ENCODE peak calls at places on chromosome 14, in four cellular contexts. A is PC-9, M is prostate gland, E is adrenal gland. Q is an unnamed sample.

GRCh38 chr14:101891471-101891870 is 72.9 kb upstream of the DYNC1H1 start:
- DNase-seq in A (no peak), M (no peak), E (no peak), Q (no peak)

GRCh38 chr14:76961631-76962302 is 66.7 kb downstream of the IRF2BPL start:
- DNase-seq in A (peak; percentile 100), M (peak; percentile 66), E (peak; percentile 84), Q (peak; percentile 85)

GRCh38 chr14:76922599-76922998 is 96.4 kb downstream of the LRRC74A start:
- DNase-seq in A (no peak), M (no peak), E (no peak), Q (no peak)

GRCh38 chr14:94373708-94374107 is 14.7 kb downstream of the SERPINA1 start:
- DNase-seq in A (no peak), M (no peak), E (no peak), Q (no peak)

GRCh38 chr14:56709201-56709600 is 101.1 kb downstream of the OTX2 start:
- DNase-seq in A (no peak), M (no peak), E (no peak), Q (no peak)

GRCh38 chr14:77130386-77130785 is 11.2 kb downstream of the ZDHHC22 start:
- DNase-seq in A (no peak), M (no peak), E (no peak), Q (no peak)

GRCh38 chr14:70888681-70889175 is 18.5 kb upstream of the PCNX1 start:
- DNase-seq in A (no peak), M (no peak), E (no peak), Q (no peak)

GRCh38 chr14:70648374-70648773 is 6.7 kb downstream of the TTC9 start:
- DNase-seq in A (no peak), M (no peak), E (no peak), Q (no peak)

GRCh38 chr14:59679872-59680271 is 103.3 kb upstream of the CCDC175 start:
- DNase-seq in A (no peak), M (no peak), E (no peak), Q (no peak)

GRCh38 chr14:34175574-34175973 is 224.7 kb upstream of the EGLN3 start:
- DNase-seq in A (no peak), M (no peak), E (no peak), Q (no peak)

GRCh38 chr14:52951730-52952481 is 1.1 kb upstream of the FERMT2 start:
- DNase-seq in A (peak; percentile 51), M (peak; percentile 53), E (peak; percentile 62), Q (no peak)

GRCh38 chr14:27845241-27845850 is 921.2 kb upstream of the FOXG1 start:
- DNase-seq in A (no peak), M (no peak), E (no peak), Q (no peak)

GRCh38 chr14:69580009-69580577 is 5.4 kb upstream of the CCDC177 start:
- DNase-seq in A (peak; percentile 44), M (no peak), E (peak; percentile 72), Q (no peak)

GRCh38 chr14:103188691-103189480 is 65.6 kb downstream of the TNFAIP2 start:
- DNase-seq in A (peak; percentile 40), M (no peak), E (no peak), Q (peak; percentile 36)

GRCh38 chr14:44353805-44354204 is 153.3 kb downstream of the FSCB start:
- DNase-seq in A (no peak), M (no peak), E (no peak), Q (no peak)

GRCh38 chr14:106564058-106564643 is 1037.8 kb downstream of the TMEM121 start:
- DNase-seq in A (peak; percentile 17), M (no peak), E (no peak), Q (no peak)

GRCh38 chr14:36690301-36691020 is 28.8 kb downstream of the PAX9 start:
- DNase-seq in A (peak; percentile 16), M (no peak), E (no peak), Q (no peak)

GRCh38 chr14:61476737-61477410 is 155.5 kb downstream of the PRKCH start:
- DNase-seq in A (no peak), M (no peak), E (peak; percentile 71), Q (no peak)

GRCh38 chr14:98926151-98926550 is 345.8 kb downstream of the BCL11B start:
- DNase-seq in A (no peak), M (no peak), E (no peak), Q (no peak)

DNA sequence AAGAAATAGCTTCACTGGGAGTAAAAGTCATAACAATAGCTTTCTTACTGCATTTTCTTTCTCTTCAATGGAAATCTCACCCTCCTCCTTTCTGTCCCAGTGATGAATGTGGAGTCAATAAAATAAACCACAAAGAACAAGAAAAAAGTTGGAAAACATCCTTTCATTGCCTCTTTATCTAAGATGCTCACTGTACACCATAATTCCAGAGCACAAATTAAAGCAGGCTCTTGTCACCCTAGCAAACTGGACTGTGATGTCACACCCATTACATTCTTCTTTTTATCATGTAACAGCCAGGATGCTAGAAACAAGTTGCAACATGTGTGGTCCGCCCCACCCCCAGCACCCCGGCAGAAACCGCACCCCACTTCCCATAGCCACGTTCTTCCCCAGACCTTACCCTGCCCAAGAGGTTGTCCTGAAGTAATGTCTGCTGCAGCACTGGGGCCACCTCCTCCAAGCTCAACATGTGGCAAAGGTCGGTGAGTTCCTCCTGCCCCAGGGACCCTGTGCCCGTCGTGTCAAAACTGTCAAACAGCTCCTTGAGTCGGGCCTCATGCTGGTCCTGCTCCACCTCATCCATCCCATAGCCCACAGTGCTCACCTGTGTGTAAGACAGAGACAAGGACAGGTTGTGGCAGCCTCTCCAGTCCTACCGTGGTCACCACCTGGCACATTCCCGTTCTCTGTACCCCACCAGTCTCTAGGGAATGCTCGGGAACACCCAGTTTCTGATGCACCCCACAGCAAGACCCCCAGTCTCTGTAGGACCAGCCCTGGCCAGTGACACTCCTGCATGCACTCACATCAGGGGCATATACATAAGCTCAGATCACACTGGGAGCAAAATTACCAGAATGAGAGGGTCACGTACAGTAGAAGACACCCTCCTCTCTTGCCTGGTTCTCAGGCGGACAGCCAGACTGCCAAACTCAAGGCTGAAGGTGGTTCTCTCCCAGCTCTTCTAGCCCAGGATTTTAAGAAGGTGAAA is 9.2 kb downstream of the NIN start:
- DNase-seq in A (no peak), M (no peak), E (no peak), Q (peak; percentile 28)
- H3K27ac ChIP-seq in A (no peak overlapping the region), M (no peak overlapping the region), E (no peak overlapping the region), Q (no peak overlapping the region)

GRCh38 chr14:74610866-74611671 is 968 bp downstream of the LTBP2 start:
- DNase-seq in A (no peak), M (no peak), E (no peak), Q (no peak)

GRCh38 chr14:74611672-74612345 is at the start of gene LTBP2:
- DNase-seq in A (peak; percentile 58), M (no peak), E (no peak), Q (no peak)

GRCh38 chr14:74613211-74613914 is 1.3 kb upstream of the LTBP2 start:
- DNase-seq in A (no peak), M (no peak), E (no peak), Q (no peak)

GRCh38 chr14:74610199-74610865 is 1.7 kb downstream of the LTBP2 start:
- DNase-seq in A (no peak), M (no peak), E (no peak), Q (no peak)

GRCh38 chr14:74612346-74613021 is 447 bp upstream of the LTBP2 start:
- DNase-seq in A (peak; percentile 99), M (peak; percentile 65), E (peak; percentile 78), Q (peak; percentile 85)
- TF ChIP-seq CTCF in A (peak; percentile 72), M (peak; percentile 43), E (peak; percentile 56), Q (peak; percentile 74)

DNA sequence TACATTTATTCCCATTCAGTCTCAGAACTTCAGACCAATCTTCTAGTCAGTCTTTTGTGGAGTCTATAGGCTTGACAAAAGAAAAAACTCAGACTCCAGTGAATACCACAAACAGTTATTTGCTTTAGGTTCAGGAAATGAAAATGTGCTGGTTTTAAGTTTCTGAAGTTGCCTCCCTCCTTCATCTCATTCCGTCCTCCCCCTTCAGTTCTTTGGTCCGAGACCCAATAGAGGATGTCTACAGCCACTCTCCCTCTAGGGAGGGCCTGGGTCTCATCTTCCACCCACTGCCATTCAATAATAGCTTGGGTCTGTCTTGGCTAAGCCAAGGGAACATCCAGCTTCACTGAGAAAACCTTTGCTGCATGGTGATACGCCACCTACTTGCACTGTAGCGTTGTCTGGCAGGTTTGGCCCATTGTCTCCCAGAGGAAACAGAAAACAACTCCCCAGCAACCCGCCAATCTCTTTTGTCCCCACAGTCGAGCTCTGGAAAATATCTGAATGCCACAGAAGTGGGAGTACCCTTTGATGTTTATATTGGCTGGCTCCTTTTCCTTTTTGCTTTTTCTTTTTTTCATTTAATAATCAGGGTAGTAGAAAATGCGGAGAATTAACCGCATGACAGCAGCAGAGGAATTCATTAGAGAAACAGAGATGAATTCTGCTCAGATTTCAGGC is 380.0 kb downstream of the RAD51B start:
- DNase-seq in A (no peak), M (peak; percentile 9), E (no peak), Q (peak; percentile 18)
- H3K4me3 ChIP-seq in A (no peak overlapping the region), M (no peak overlapping the region), E (no peak overlapping the region), Q (peak overlapping the region; percentile 0)

GRCh38 chr14:100386121-100386520 is 63.0 kb downstream of the SLC25A47 start:
- DNase-seq in A (no peak), M (no peak), E (no peak), Q (no peak)

GRCh38 chr14:100386846-100387245 is 63.7 kb downstream of the SLC25A47 start:
- DNase-seq in A (no peak), M (no peak), E (no peak), Q (no peak)

GRCh38 chr14:100388137-100389050 is 65.3 kb downstream of the SLC25A47 start:
- DNase-seq in A (no peak), M (peak; percentile 60), E (no peak), Q (no peak)

GRCh38 chr14:100389497-100390104 is 66.5 kb downstream of the SLC25A47 start:
- DNase-seq in A (no peak), M (peak; percentile 67), E (no peak), Q (no peak)

GRCh38 chr14:100387450-100387849 is 64.3 kb downstream of the SLC25A47 start:
- DNase-seq in A (no peak), M (no peak), E (no peak), Q (no peak)
- H3K27ac ChIP-seq in A (no peak overlapping the region), M (no peak overlapping the region), E (peak overlapping the region; percentile 2), Q (no peak overlapping the region)

DNA sequence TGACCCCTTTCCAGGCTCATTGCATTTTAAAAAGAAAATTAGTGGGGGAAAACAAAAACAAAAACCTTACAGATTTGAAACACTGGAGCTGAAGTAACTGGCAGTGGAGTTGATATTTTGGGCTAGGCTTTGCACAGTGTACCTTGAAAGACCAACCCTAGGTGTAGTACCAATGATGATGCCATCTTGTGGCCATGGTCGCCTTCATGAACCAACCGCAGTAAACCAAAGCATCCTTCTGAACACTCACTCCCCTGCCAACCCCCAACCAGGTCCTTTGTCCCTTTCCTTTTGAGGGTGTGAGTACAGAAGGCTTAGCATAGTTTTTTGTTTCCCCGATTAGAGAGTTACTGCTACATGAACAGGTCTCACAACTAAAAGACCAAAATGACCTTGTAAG is 5.9 kb downstream of the TOMM20L start:
- DNase-seq in A (no peak), M (no peak), E (no peak), Q (no peak)
- TF ChIP-seq CTCF in A (no peak), M (no peak), E (no peak), Q (no peak)

GRCh38 chr14:81221579-81222102 is 882 bp upstream of the GTF2A1 start:
- DNase-seq in A (no peak), M (peak; percentile 6), E (peak; percentile 62), Q (no peak)

GRCh38 chr14:81219821-81220487 is 805 bp downstream of the GTF2A1 start:
- DNase-seq in A (no peak), M (peak; percentile 9), E (peak; percentile 55), Q (peak; percentile 45)

GRCh38 chr14:81219210-81219820 is 1.4 kb downstream of the GTF2A1 start:
- DNase-seq in A (peak; percentile 56), M (peak; percentile 97), E (peak; percentile 95), Q (peak; percentile 89)

GRCh38 chr14:81220488-81220766 is 332 bp downstream of the GTF2A1 start:
- DNase-seq in A (no peak), M (no peak), E (no peak), Q (no peak)

GRCh38 chr14:81220767-81221578 is at the start of gene GTF2A1:
- DNase-seq in A (peak; percentile 75), M (peak; percentile 94), E (peak; percentile 96), Q (peak; percentile 95)
- H3K4me3 ChIP-seq in A (peak within 1 kb of the TSS; percentile 92), M (peak within 1 kb of the TSS; percentile 73), E (peak within 1 kb of the TSS; percentile 66), Q (peak within 1 kb of the TSS; percentile 80)

Q was measured in left ventricle myocardium inferior.